ENCODE peak calls at places on chromosomes 2 and 18, in six cellular contexts. T, Y, P, F, Z and L are unnamed samples.

GRCh38 chr2:96523659-96524481 is 12.7 kb upstream of the ARID5A start:
- DNase-seq in T (no peak), Y (no peak), P (no peak), F (no peak), Z (no peak), L (no peak)

GRCh38 chr18:8307960-8308359 is 301.3 kb upstream of the RAB12 start:
- DNase-seq in T (no peak), Y (no peak), P (no peak), F (no peak), Z (no peak), L (no peak)

GRCh38 chr2:205369813-205370212 is 312.5 kb upstream of the NRP2 start:
- DNase-seq in T (no peak), Y (no peak), P (no peak), F (no peak), Z (no peak), L (no peak)

GRCh38 chr2:95298471-95299111 is 1.4 kb downstream of the KCNIP3 start:
- DNase-seq in T (no peak), Y (no peak), P (no peak), F (no peak), Z (no peak), L (no peak)

GRCh38 chr2:234375481-234375880 is 121.4 kb downstream of the ARL4C start:
- DNase-seq in T (no peak), Y (no peak), P (no peak), F (no peak), Z (no peak), L (no peak)

GRCh38 chr2:6650311-6650710 is 215.4 kb downstream of the CMPK2 start:
- DNase-seq in T (no peak), Y (no peak), P (no peak), F (no peak), Z (no peak), L (no peak)

GRCh38 chr2:221911316-221911715 is 339.2 kb upstream of the EPHA4 start:
- DNase-seq in T (no peak), Y (no peak), P (no peak), F (no peak), Z (no peak), L (no peak)

GRCh38 chr2:187431911-187432310 is 16.1 kb downstream of the CALCRL start:
- DNase-seq in T (no peak), Y (no peak), P (no peak), F (no peak), Z (no peak), L (no peak)

GRCh38 chr18:30970201-30970816 is 72.2 kb downstream of the DSC3 start:
- DNase-seq in T (no peak), Y (no peak), P (no peak), F (no peak), Z (no peak), L (no peak)

GRCh38 chr2:94871226-94872087 is at the start of gene TEKT4:
- DNase-seq in T (peak; percentile 21), Y (no peak), P (peak; percentile 29), F (no peak), Z (no peak), L (no peak)

GRCh38 chr2:102801858-102802699 is 40.2 kb downstream of the TMEM182 start:
- DNase-seq in T (no peak), Y (no peak), P (no peak), F (no peak), Z (no peak), L (peak; percentile 52)

GRCh38 chr2:86648696-86649095 is 25.0 kb upstream of the RNF103 start:
- DNase-seq in T (no peak), Y (no peak), P (no peak), F (no peak), Z (no peak), L (no peak)

GRCh38 chr2:176582990-176583481 is 313.8 kb downstream of the MTX2 start:
- DNase-seq in T (peak; percentile 98), Y (no peak), P (no peak), F (no peak), Z (no peak), L (no peak)

GRCh38 chr2:157628282-157628531 is 457 bp downstream of the ACVR1C start:
- DNase-seq in T (no peak), Y (no peak), P (no peak), F (no peak), Z (no peak), L (no peak)

GRCh38 chr2:149134335-149134923 is 95.9 kb downstream of the LYPD6B start:
- DNase-seq in T (no peak), Y (no peak), P (no peak), F (no peak), Z (no peak), L (no peak)

GRCh38 chr2:424306-425172 is 136.6 kb upstream of the ALKAL2 start:
- DNase-seq in T (peak; percentile 78), Y (no peak), P (no peak), F (no peak), Z (no peak), L (no peak)

GRCh38 chr2:127569274-127570065 is 34.0 kb downstream of the MYO7B start:
- DNase-seq in T (peak; percentile 10), Y (no peak), P (no peak), F (no peak), Z (no peak), L (peak; percentile 32)

GRCh38 chr18:31197676-31198075 is 35.0 kb upstream of the DSC1 start:
- DNase-seq in T (no peak), Y (no peak), P (no peak), F (no peak), Z (no peak), L (no peak)

GRCh38 chr18:51614033-51614432 is 416.6 kb upstream of the MEX3C start:
- DNase-seq in T (peak; percentile 59), Y (no peak), P (no peak), F (no peak), Z (peak; percentile 38), L (no peak)

GRCh38 chr2:127771756-127772155 is 39.2 kb downstream of the WDR33 start:
- DNase-seq in T (no peak), Y (no peak), P (no peak), F (no peak), Z (no peak), L (no peak)

GRCh38 chr2:234952270-234953115 is 676 bp downstream of the SH3BP4 start:
- DNase-seq in T (no peak), Y (no peak), P (no peak), F (peak; percentile 53), Z (no peak), L (peak; percentile 28)

GRCh38 chr18:10353791-10354190 is 100.6 kb upstream of the APCDD1 start:
- DNase-seq in T (no peak), Y (no peak), P (no peak), F (no peak), Z (no peak), L (no peak)

GRCh38 chr2:25165992-25166618 is 2.3 kb downstream of the POMC start:
- DNase-seq in T (no peak), Y (no peak), P (no peak), F (peak; percentile 40), Z (peak; percentile 50), L (no peak)

GRCh38 chr2:19793132-19793750 is 108.5 kb downstream of the TTC32 start:
- DNase-seq in T (no peak), Y (no peak), P (no peak), F (no peak), Z (no peak), L (no peak)

GRCh38 chr18:50194623-50195532 is at the start of gene MYO5B:
- DNase-seq in T (no peak), Y (no peak), P (peak; percentile 78), F (peak; percentile 91), Z (peak; percentile 75), L (no peak)

GRCh38 chr18:50193796-50194622 is 938 bp downstream of the MYO5B start:
- DNase-seq in T (no peak), Y (no peak), P (no peak), F (peak; percentile 36), Z (no peak), L (no peak)

GRCh38 chr18:50195689-50196088 is 742 bp upstream of the MYO5B start:
- DNase-seq in T (no peak), Y (no peak), P (no peak), F (no peak), Z (no peak), L (no peak)

GRCh38 chr18:50190926-50191325 is 4.0 kb downstream of the MYO5B start:
- DNase-seq in T (no peak), Y (no peak), P (no peak), F (no peak), Z (no peak), L (no peak)

GRCh38 chr18:50192903-50193795 is 1.8 kb downstream of the MYO5B start:
- DNase-seq in T (no peak), Y (no peak), P (no peak), F (peak; percentile 35), Z (no peak), L (no peak)
- H3K4me3 ChIP-seq in T (peak overlapping the region; percentile 67), Y (no peak overlapping the region), P (peak overlapping the region; percentile 8), F (peak overlapping the region; percentile 69), Z (peak overlapping the region; percentile 74), L (no peak overlapping the region)

GRCh38 chr18:62651276-62652031 is 63.9 kb upstream of the PHLPP1 start:
- DNase-seq in T (no peak), Y (no peak), P (no peak), F (no peak), Z (no peak), L (no peak)
- H3K4me3 ChIP-seq in T (no peak overlapping the region), Y (no peak overlapping the region), P (no peak overlapping the region), F (no peak overlapping the region), Z (no peak overlapping the region), L (no peak overlapping the region)

GRCh38 chr2:219041252-219041651 is at the start of gene CFAP65:
- DNase-seq in T (no peak), Y (no peak), P (no peak), F (peak; percentile 48), Z (no peak), L (no peak)
- H3K4me3 ChIP-seq in T (peak within 1 kb of the TSS; percentile 36), Y (no peak within 1 kb of the TSS), P (no peak within 1 kb of the TSS), F (peak within 1 kb of the TSS; percentile 34), Z (no peak within 1 kb of the TSS), L (peak within 1 kb of the TSS; percentile 35)

GRCh38 chr18:48934400-48934707 is 16.4 kb downstream of the SMAD7 start:
- DNase-seq in T (no peak), Y (no peak), P (no peak), F (no peak), Z (no peak), L (no peak)
- H3K4me3 ChIP-seq in T (no peak overlapping the region), Y (no peak overlapping the region), P (no peak overlapping the region), F (peak overlapping the region; percentile 7), Z (no peak overlapping the region), L (peak overlapping the region; percentile 39)

GRCh38 chr2:70948350-70949003 is 12.8 kb downstream of the ATP6V1B1 start:
- DNase-seq in T (no peak), Y (peak; percentile 68), P (peak; percentile 80), F (peak; percentile 83), Z (peak; percentile 84), L (peak; percentile 47)
- H3K4me3 ChIP-seq in T (no peak overlapping the region), Y (peak overlapping the region; percentile 40), P (no peak overlapping the region), F (peak overlapping the region; percentile 40), Z (peak overlapping the region; percentile 6), L (peak overlapping the region; percentile 51)

DNA sequence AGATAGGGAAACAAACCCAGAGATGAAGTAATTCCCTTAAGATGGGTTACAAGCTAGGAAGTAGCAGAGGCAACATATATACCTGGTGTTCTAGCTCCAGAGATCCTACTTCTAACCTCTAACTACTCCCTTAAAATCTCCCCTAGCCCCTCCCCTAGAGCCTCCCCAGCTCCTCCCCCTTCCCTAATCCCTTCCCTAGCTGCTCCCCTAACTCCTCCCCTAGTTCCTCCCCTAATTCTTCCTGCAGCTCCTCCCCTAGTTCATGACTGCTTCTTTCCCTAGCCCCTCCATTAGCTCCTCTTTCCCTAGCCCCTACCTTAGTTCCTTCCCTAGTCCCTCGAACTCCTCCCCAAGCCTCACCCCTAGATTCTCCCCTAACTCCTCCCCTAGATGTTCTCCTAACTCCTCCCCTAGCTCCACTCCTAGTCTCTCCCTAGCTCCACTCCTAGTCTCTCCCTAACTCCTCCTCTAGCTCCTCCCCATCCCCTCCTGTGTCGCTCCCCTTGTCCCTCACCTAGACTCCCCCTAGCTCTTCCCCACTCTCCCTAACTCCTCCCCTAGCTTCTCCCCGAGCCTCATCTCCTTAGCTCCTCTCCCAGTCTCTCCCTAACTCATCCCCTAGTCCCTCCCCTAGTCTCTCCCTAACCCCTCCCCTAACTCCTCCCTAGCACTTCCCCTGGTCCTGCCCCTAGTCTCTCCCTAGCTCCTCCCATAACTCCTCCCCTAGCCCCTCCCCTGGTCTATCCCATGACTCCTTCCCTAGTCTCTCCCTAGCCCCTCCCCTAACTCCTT is 108.9 kb downstream of the CD226 start:
- DNase-seq in T (no peak), Y (no peak), P (no peak), F (no peak), Z (peak; percentile 53), L (no peak)
- H3K4me3 ChIP-seq in T (no peak overlapping the region), Y (no peak overlapping the region), P (no peak overlapping the region), F (no peak overlapping the region), Z (no peak overlapping the region), L (no peak overlapping the region)